ENCODE peak calls at places on chromosomes 16 and 17, in eight cellular contexts. E is OCI-LY7, Q is heart left ventricle, X is GM12878, F is HepG2, U is ovary, J is lower lobe of right lung, G is neuronal stem cell. T is an unnamed sample.
A peak's percentile ranks its signal among the peaks of the same experiment; 100 is the strongest.

GRCh38 chr16:27819356-27819755 is 244.2 kb downstream of the GSG1L start:
- DNase-seq in X (no peak), J (no peak), E (no peak), Q (no peak), G (no peak), F (no peak), U (no peak), T (no peak)

GRCh38 chr17:54944796-54945195 is 23.7 kb downstream of the COX11 start:
- DNase-seq in X (no peak), F (no peak), J (no peak), Q (no peak), G (no peak), E (no peak), U (no peak), T (no peak)

GRCh38 chr17:75549246-75550138 is 24.0 kb downstream of the LLGL2 start:
- DNase-seq in J (peak; percentile 92), X (no peak), Q (no peak), F (peak; percentile 89), U (no peak), G (peak; percentile 33), E (no peak), T (no peak)

GRCh38 chr16:88195911-88196465 is 186.8 kb upstream of the ZNF469 start:
- DNase-seq in U (no peak), F (no peak), J (no peak), X (no peak), Q (no peak), E (no peak), G (no peak), T (no peak)

GRCh38 chr16:68499011-68499410 is 40.1 kb upstream of the ZFP90 start:
- DNase-seq in U (no peak), X (no peak), J (peak; percentile 39), Q (no peak), F (no peak), E (no peak), G (no peak), T (no peak)

GRCh38 chr17:56112086-56112485 is 41.2 kb upstream of the ANKFN1 start:
- DNase-seq in J (no peak), E (no peak), F (no peak), X (no peak), Q (no peak), G (no peak), U (no peak), T (no peak)

GRCh38 chr16:15849209-15849981 is 7.4 kb downstream of the MYH11 start:
- DNase-seq in F (peak; percentile 30), U (no peak), J (no peak), Q (no peak), X (no peak), G (no peak), E (no peak), T (no peak)

GRCh38 chr17:43839670-43840101 is 6.7 kb upstream of the MPP3 start:
- DNase-seq in Q (no peak), E (no peak), F (peak; percentile 48), G (no peak), J (no peak), U (no peak), X (no peak), T (no peak)

GRCh38 chr17:21573961-21574610 is 118.2 kb upstream of the KCNJ18 start:
- DNase-seq in G (no peak), Q (peak; percentile 85), X (no peak), E (no peak), U (peak; percentile 87), J (peak; percentile 66), F (no peak), T (peak; percentile 83)

GRCh38 chr16:73231969-73232554 is 184.1 kb upstream of the ZFHX3 start:
- DNase-seq in X (no peak), U (peak; percentile 23), Q (no peak), J (no peak), G (no peak), F (no peak), E (no peak), T (no peak)

GRCh38 chr17:55433629-55434422 is 12.2 kb upstream of the MMD start:
- DNase-seq in U (no peak), Q (no peak), G (no peak), J (no peak), E (no peak), X (no peak), F (peak; percentile 99), T (no peak)

GRCh38 chr16:68357923-68358322 is 47.1 kb downstream of the PRMT7 start:
- DNase-seq in U (no peak), F (no peak), E (no peak), G (no peak), X (no peak), J (no peak), Q (no peak), T (no peak)

GRCh38 chr16:22402191-22402590 is 27.8 kb upstream of the CDR2 start:
- DNase-seq in G (no peak), F (no peak), Q (no peak), U (no peak), X (no peak), J (no peak), E (no peak), T (no peak)

GRCh38 chr16:55735120-55735781 is 79.5 kb downstream of the SLC6A2 start:
- DNase-seq in E (no peak), J (no peak), Q (no peak), U (no peak), F (no peak), G (no peak), X (no peak), T (no peak)

GRCh38 chr16:14129502-14129901 is 58.4 kb downstream of the MRTFB start:
- DNase-seq in J (no peak), E (no peak), U (no peak), F (no peak), G (no peak), Q (no peak), X (no peak), T (no peak)

GRCh38 chr17:55463600-55463999 is 42.0 kb upstream of the MMD start:
- DNase-seq in X (peak; percentile 66), Q (no peak), J (no peak), F (no peak), E (peak; percentile 73), U (no peak), G (no peak), T (no peak)

GRCh38 chr16:86529160-86529559 is 18.8 kb downstream of the FOXF1 start:
- DNase-seq in E (no peak), U (no peak), X (no peak), G (no peak), Q (no peak), F (no peak), J (no peak), T (peak; percentile 1)

GRCh38 chr17:1744551-1745512 is 2.2 kb downstream of the SERPINF2 start:
- DNase-seq in F (no peak), G (no peak), E (no peak), U (no peak), Q (no peak), J (no peak), X (no peak), T (no peak)

GRCh38 chr17:1742371-1743093 is at the start of gene SERPINF2:
- DNase-seq in X (no peak), Q (no peak), J (no peak), G (no peak), E (no peak), F (peak; percentile 93), U (no peak), T (no peak)

GRCh38 chr17:1745513-1746020 is 2.9 kb downstream of the SERPINF2 start:
- DNase-seq in Q (no peak), F (no peak), X (no peak), E (no peak), G (no peak), U (no peak), J (no peak), T (no peak)

GRCh38 chr17:1746975-1747543 is 4.4 kb downstream of the SERPINF2 start:
- DNase-seq in E (no peak), Q (no peak), U (no peak), J (peak; percentile 91), X (no peak), F (no peak), G (no peak), T (no peak)

GRCh38 chr17:1743094-1743452 is 402 bp downstream of the SERPINF2 start:
- DNase-seq in X (no peak), E (no peak), U (no peak), Q (no peak), G (no peak), J (no peak), F (no peak), T (no peak)
- H3K4me3 ChIP-seq in X (no peak overlapping the region), E (no peak overlapping the region), U (no peak overlapping the region), Q (no peak overlapping the region), G (no peak overlapping the region), J (no peak overlapping the region), F (peak overlapping the region; percentile 60), T (no peak overlapping the region)

GRCh38 chr17:17724991-17725852 is 44.0 kb downstream of the RAI1 start:
- DNase-seq in F (no peak), U (peak; percentile 50), J (no peak), E (no peak), X (no peak), Q (no peak), G (peak; percentile 77), T (no peak)
- H3K4me1 ChIP-seq in F (peaks cover 13% of the 10 kb centered on the region), U (peaks cover 11% of the 10 kb centered on the region), J (peaks cover 51% of the 10 kb centered on the region), E (peaks cover 21% of the 10 kb centered on the region), X (peaks cover 11% of the 10 kb centered on the region), Q (peaks cover 63% of the 10 kb centered on the region), G (peaks cover 22% of the 10 kb centered on the region), T (peaks cover 69% of the 10 kb centered on the region)

DNA sequence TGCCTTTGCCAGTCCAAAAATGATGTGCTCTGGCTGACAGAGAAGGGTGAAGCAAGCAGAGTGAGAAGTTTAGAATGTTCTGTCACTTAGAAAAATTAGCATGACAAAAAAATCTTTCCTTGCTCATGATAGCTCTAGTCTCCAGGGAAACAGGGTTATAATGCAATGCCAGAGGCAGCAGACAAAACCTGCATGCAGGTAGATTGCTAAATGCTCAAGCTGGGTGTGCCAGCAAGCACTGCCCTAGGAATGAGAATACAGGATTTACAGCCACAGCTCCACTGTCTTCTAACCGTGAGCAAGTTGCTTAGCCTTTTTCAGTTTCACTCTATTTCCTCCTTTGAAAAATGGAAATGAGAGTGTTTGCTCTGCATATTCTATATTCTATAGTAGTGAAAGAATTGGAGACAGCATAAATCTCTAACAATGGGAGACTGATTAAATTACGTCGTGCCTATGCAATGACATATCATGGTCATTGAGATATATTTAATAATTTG is 516.6 kb upstream of the C16orf82 start:
- DNase-seq in E (no peak), X (no peak), U (no peak), Q (no peak), F (no peak), J (no peak), G (no peak), T (no peak)
- H3K27ac ChIP-seq in E (no peak overlapping the region), X (no peak overlapping the region), U (no peak overlapping the region), Q (no peak overlapping the region), F (no peak overlapping the region), J (no peak overlapping the region), G (no peak overlapping the region), T (no peak overlapping the region)

DNA sequence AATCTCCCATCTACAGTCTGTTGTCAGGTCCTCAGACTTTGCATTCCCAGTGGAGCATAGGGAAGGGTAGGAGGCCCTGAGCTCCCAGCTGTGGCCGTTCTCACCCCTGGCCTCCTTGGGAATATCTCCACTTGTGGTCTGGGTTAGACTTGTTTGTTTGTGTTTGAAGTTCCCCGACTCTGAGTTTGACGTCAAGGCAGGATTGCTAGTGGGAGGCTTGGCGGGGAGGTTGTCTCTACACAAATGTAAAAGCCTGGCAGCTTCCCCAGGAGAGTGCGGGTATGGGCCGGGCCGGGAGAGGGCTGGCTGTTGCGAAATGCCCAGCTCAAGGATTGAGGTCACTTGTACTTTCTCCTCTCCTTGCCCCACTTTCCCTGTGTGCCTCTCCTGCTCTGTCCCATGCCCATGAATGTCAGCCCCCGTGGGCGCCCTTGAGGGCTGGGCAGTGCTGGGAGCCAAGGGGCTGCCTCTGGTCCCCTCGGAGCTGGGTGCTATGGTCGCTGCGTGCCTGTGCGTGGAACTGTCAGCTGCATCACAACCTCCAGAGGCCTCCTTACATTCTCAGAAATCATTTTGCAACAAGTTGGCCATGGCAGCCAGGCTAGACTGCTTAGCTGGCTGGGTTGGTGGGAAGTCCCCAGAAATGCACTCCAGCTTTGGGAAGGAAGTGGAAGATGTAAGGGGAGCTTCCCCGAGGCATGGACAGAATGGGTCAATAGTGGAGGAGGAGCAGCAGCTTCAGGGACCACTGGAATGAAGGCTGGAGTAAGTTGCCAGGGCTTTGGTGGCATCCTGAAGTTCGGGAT is 84.3 kb downstream of the KSR1 start:
- DNase-seq in J (peak; percentile 94), G (no peak), X (no peak), E (no peak), U (peak; percentile 93), Q (peak; percentile 85), F (peak; percentile 66), T (peak; percentile 76)
- H3K4me3 ChIP-seq in J (no peak overlapping the region), G (no peak overlapping the region), X (no peak overlapping the region), E (no peak overlapping the region), U (no peak overlapping the region), Q (no peak overlapping the region), F (no peak overlapping the region), T (no peak overlapping the region)